ENCODE peak calls at places on chromosomes 12 and 14, in four cellular contexts. L is esophagus muscularis mucosa, K is upper lobe of left lung, B is IMR-90. A is an unnamed sample.

GRCh38 chr12:47758834-47759690 is at the start of gene RAPGEF3:
- DNase-seq in L (peak), K (peak), B (peak), A (peak)

GRCh38 chr12:8698132-8698829 is 490 bp downstream of the RIMKLB start:
- DNase-seq in K (peak), L (no peak), B (peak), A (no peak)

GRCh38 chr12:4518106-4518728 is 20.5 kb upstream of the RAD51AP1 start:
- DNase-seq in L (no peak), B (peak), K (no peak), A (no peak)

GRCh38 chr14:91373591-91374245 is 43.9 kb downstream of the CCDC88C start:
- DNase-seq in B (no peak), K (no peak), L (no peak), A (no peak)

GRCh38 chr12:101086490-101086889 is 123.5 kb downstream of the SLC5A8 start:
- DNase-seq in K (no peak), L (no peak), B (peak), A (no peak)

GRCh38 chr14:101470266-101470665 is 91.0 kb upstream of the DIO3 start:
- DNase-seq in L (no peak), B (no peak), K (no peak), A (no peak)

GRCh38 chr12:76720068-76720467 is 43.8 kb upstream of the ZDHHC17 start:
- DNase-seq in K (no peak), B (peak), L (no peak), A (no peak)

GRCh38 chr14:91649930-91650329 is 82.0 kb downstream of the CATSPERB start:
- DNase-seq in B (peak), L (no peak), K (no peak), A (no peak)

GRCh38 chr14:24309538-24310386 is at the start of gene LTB4R2:
- DNase-seq in B (no peak), K (no peak), L (no peak), A (no peak)
- TF ChIP-seq POLR2A in B (no peak), K (no peak), L (no peak), A (no peak)

GRCh38 chr12:88562151-88562550 is 18.1 kb downstream of the KITLG start:
- DNase-seq in K (no peak), B (no peak), L (no peak), A (no peak)

GRCh38 chr12:88570103-88570502 is 10.2 kb downstream of the KITLG start:
- DNase-seq in B (peak), K (no peak), L (no peak), A (no peak)

GRCh38 chr12:88562846-88563582 is 17.3 kb downstream of the KITLG start:
- DNase-seq in L (no peak), B (peak), K (no peak), A (no peak)

GRCh38 chr12:88571543-88571942 is 8.7 kb downstream of the KITLG start:
- DNase-seq in K (no peak), B (no peak), L (no peak), A (no peak)

DNA sequence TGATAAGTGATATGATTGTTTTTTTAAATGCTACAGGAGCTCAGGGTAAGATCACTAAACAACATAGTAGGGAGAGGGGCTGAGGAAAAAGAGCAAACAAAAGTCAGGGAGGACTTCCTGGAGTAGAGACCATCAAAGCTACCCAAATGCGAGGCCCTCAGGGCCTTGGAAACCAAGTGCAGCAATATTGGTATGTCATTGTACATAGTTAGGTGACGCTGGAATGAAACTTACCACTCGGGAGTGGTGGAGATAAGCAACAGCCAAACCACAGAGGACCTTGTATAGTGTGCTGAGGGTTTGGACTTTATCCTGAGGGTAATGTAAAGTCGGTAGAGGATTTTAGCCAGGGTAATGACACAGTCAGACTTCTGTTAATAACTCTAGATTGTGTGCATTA is 13.8 kb downstream of the KITLG start:
- DNase-seq in K (no peak), L (no peak), B (no peak), A (no peak)
- TF ChIP-seq POLR2A in K (no peak), L (no peak), B (no peak), A (no peak)

GRCh38 chr12:12003609-12004008 is 67.1 kb upstream of the BCL2L14 start:
- DNase-seq in B (no peak), K (no peak), L (no peak), A (no peak)
- TF ChIP-seq POLR2A in B (no peak), K (no peak), L (no peak), A (no peak)

DNA sequence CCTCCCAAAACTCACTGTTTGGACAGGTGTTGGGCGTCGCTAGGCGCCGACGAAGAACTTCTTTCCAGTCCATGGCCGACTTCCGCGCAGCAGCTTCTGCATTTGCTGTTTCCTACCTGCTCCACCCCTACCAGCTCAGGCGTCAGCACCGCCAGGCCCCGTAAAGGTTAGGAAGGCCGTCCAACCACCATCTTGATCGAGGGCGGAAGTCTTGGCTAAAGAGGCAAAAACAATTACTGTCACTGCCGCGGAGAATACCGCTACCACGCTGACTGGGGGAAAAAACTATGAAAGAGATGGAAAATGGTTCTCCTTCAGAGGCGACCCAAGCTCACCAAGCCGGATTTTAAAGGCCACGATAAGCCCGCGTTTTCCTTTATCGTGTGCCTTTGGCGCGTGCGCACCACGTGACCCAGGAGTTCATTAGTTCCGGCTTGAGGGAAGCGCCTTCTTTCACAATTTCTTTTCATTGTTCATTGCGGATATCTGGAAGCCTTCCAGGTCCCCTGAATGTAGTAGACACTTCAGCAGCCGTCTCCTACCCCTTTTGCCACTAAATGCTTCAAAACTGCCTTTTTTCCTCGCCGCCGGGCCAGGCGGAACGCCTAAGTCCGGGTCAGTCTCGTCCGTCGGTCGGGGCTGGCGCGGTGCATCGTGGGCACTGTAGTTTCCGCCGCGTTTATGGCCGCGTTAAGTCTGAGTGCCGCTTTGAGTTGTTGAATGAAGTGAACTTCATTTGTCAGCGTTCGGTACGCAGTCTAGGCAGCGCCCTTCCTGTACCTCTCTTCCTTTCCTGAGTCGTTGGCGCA is at the start of the genes PPP2R3C and PRORP:
- DNase-seq in L (peak), K (peak), B (peak), A (peak)
- TF ChIP-seq POLR2A in L (no peak), K (peak), B (peak), A (peak)